ENCODE peak calls at places on chromosomes 3 and 15, in eight cellular contexts. K, J, F, Q, Z, L, T and G are unnamed samples.

GRCh38 chr15:64396790-64397189 is 9.2 kb downstream of the TRIP4 start:
- DNase-seq in L (no peak), Q (no peak), K (no peak), F (no peak), Z (no peak), T (no peak), J (no peak), G (no peak)

GRCh38 chr15:42710662-42711061 is 26.3 kb downstream of the CDAN1 start:
- DNase-seq in L (no peak), T (no peak), Q (no peak), Z (no peak), F (no peak), J (no peak), K (no peak), G (no peak)

GRCh38 chr3:71444028-71444860 is 139.3 kb downstream of the FOXP1 start:
- DNase-seq in K (no peak), T (peak; percentile 82), F (no peak), Q (no peak), L (no peak), J (peak; percentile 51), Z (no peak), G (no peak)

GRCh38 chr3:56976666-56977560 is 83.6 kb upstream of the SPATA12 start:
- DNase-seq in T (no peak), F (peak; percentile 73), J (no peak), L (no peak), Q (no peak), K (no peak), Z (no peak), G (no peak)

GRCh38 chr15:43469867-43470266 is 23.1 kb downstream of the TP53BP1 start:
- DNase-seq in F (no peak), J (no peak), L (no peak), K (no peak), Q (no peak), T (no peak), Z (no peak), G (no peak)

GRCh38 chr3:62051506-62051905 is 321.8 kb downstream of the FEZF2 start:
- DNase-seq in K (no peak), J (no peak), Q (no peak), T (no peak), F (no peak), Z (peak; percentile 15), L (peak; percentile 7), G (no peak)

GRCh38 chr3:82745544-82745943 is 984.1 kb upstream of the GBE1 start:
- DNase-seq in Z (no peak), K (no peak), J (no peak), F (no peak), Q (no peak), L (no peak), T (no peak), G (no peak)

GRCh38 chr15:90400005-90400758 is 12.1 kb downstream of the IQGAP1 start:
- DNase-seq in Z (no peak), K (no peak), L (no peak), F (peak; percentile 16), T (no peak), Q (no peak), J (no peak), G (no peak)

GRCh38 chr3:10332481-10333358 is 11.8 kb upstream of the SEC13 start:
- DNase-seq in Q (no peak), Z (no peak), F (no peak), L (no peak), J (no peak), K (no peak), T (no peak), G (no peak)

GRCh38 chr3:99396651-99397050 is 241.7 kb upstream of the COL8A1 start:
- DNase-seq in Z (no peak), T (no peak), F (no peak), L (no peak), K (no peak), J (no peak), Q (no peak), G (no peak)

GRCh38 chr3:192409203-192409837 is 318.0 kb downstream of the FGF12 start:
- DNase-seq in Q (peak; percentile 51), J (no peak), K (no peak), T (no peak), F (peak; percentile 23), Z (no peak), L (peak; percentile 43), G (no peak)

GRCh38 chr15:66232267-66232625 is 21.3 kb downstream of the MEGF11 start:
- DNase-seq in T (no peak), J (no peak), K (no peak), F (no peak), L (no peak), Z (no peak), Q (no peak), G (no peak)

GRCh38 chr3:89613241-89613640 is 505.8 kb downstream of the EPHA3 start:
- DNase-seq in L (no peak), F (no peak), Z (no peak), J (no peak), T (no peak), Q (no peak), K (no peak), G (no peak)

GRCh38 chr3:127848131-127849129 is 26.1 kb upstream of the MGLL start:
- DNase-seq in L (no peak), Z (no peak), T (no peak), F (no peak), Q (no peak), K (no peak), J (no peak), G (no peak)

GRCh38 chr3:62027796-62028195 is 345.6 kb downstream of the FEZF2 start:
- DNase-seq in J (no peak), Q (no peak), F (no peak), T (no peak), K (no peak), Z (no peak), L (no peak), G (no peak)

GRCh38 chr3:35864871-35865270 is 225.5 kb downstream of the ARPP21 start:
- DNase-seq in Z (no peak), F (no peak), T (no peak), K (no peak), J (no peak), Q (no peak), L (no peak), G (no peak)

GRCh38 chr15:88609344-88609743 is 11.8 kb upstream of the AEN start:
- DNase-seq in J (no peak), Q (no peak), L (no peak), T (no peak), F (no peak), K (no peak), Z (no peak), G (no peak)

GRCh38 chr3:18499256-18499655 is 74.1 kb upstream of the SATB1 start:
- DNase-seq in K (no peak), Q (no peak), Z (no peak), J (no peak), F (no peak), L (no peak), T (peak; percentile 21), G (no peak)

GRCh38 chr3:140953028-140953960 is 11.7 kb downstream of the SLC25A36 start:
- DNase-seq in L (peak; percentile 29), F (no peak), Q (no peak), T (no peak), Z (no peak), J (no peak), K (no peak), G (no peak)

GRCh38 chr15:51191766-51192165 is 97.1 kb upstream of the TNFAIP8L3 start:
- DNase-seq in Q (no peak), F (no peak), L (no peak), K (no peak), J (no peak), Z (no peak), T (no peak), G (no peak)

GRCh38 chr15:77857419-77857818 is 220.1 kb downstream of the TBC1D2B start:
- DNase-seq in T (no peak), Q (no peak), F (no peak), J (no peak), Z (no peak), K (no peak), L (no peak), G (no peak)